ENCODE peak calls at places on chromosomes 4 and X, in eight cellular contexts. One of them, this sample, is unnamed. For H3K4me1, the result is how much of the 10 kb centered on the place peaks cover.

GRCh38 chr4:156873776-156874175 is 97.8 kb downstream of the PDGFC start:
- DNase-seq in upper lobe of left lung: no peak
- DNase-seq in K562: no peak
- DNase-seq in sigmoid colon: no peak
- DNase-seq in A549: no peak
- DNase-seq in stomach: no peak
- DNase-seq in transverse colon: no peak
- DNase-seq in GM12878: no peak
- DNase-seq in this sample: no peak

GRCh38 chr4:8322794-8323704 is 53.5 kb downstream of the HTRA3 start:
- DNase-seq in GM12878: no peak
- DNase-seq in K562: no peak
- DNase-seq in stomach: peak
- DNase-seq in transverse colon: no peak
- DNase-seq in upper lobe of left lung: no peak
- DNase-seq in sigmoid colon: peak
- DNase-seq in A549: no peak
- DNase-seq in this sample: peak

GRCh38 chrX:153874091-153874365 is 11.9 kb downstream of the L1CAM start:
- DNase-seq in upper lobe of left lung: no peak
- DNase-seq in stomach: no peak
- DNase-seq in A549: no peak
- DNase-seq in K562: no peak
- DNase-seq in sigmoid colon: no peak
- DNase-seq in GM12878: no peak
- DNase-seq in transverse colon: no peak
- DNase-seq in this sample: no peak

GRCh38 chrX:131513159-131513914 is 30.5 kb upstream of the OR13H1 start:
- DNase-seq in stomach: no peak
- DNase-seq in A549: no peak
- DNase-seq in K562: no peak
- DNase-seq in transverse colon: no peak
- DNase-seq in upper lobe of left lung: peak
- DNase-seq in sigmoid colon: no peak
- DNase-seq in GM12878: no peak
- DNase-seq in this sample: no peak

GRCh38 chrX:42694260-42694815 is 83.6 kb downstream of the PPP1R2C start:
- DNase-seq in sigmoid colon: no peak
- DNase-seq in K562: no peak
- DNase-seq in transverse colon: no peak
- DNase-seq in A549: no peak
- DNase-seq in stomach: no peak
- DNase-seq in GM12878: no peak
- DNase-seq in upper lobe of left lung: no peak
- DNase-seq in this sample: no peak

GRCh38 chr4:134202136-134202535 is 547 bp upstream of the PABPC4L start:
- DNase-seq in upper lobe of left lung: no peak
- DNase-seq in stomach: no peak
- DNase-seq in A549: no peak
- DNase-seq in sigmoid colon: no peak
- DNase-seq in K562: no peak
- DNase-seq in GM12878: no peak
- DNase-seq in transverse colon: no peak
- DNase-seq in this sample: no peak

GRCh38 chr4:25667931-25668557 is 12.4 kb downstream of the SLC34A2 start:
- DNase-seq in A549: no peak
- DNase-seq in upper lobe of left lung: no peak
- DNase-seq in sigmoid colon: no peak
- DNase-seq in K562: peak
- DNase-seq in transverse colon: peak
- DNase-seq in GM12878: no peak
- DNase-seq in stomach: no peak
- DNase-seq in this sample: no peak

GRCh38 chr4:6953751-6954380 is 44.2 kb downstream of the TBC1D14 start:
- DNase-seq in K562: peak
- DNase-seq in sigmoid colon: peak
- DNase-seq in GM12878: no peak
- DNase-seq in A549: no peak
- DNase-seq in transverse colon: peak
- DNase-seq in upper lobe of left lung: peak
- DNase-seq in stomach: peak
- DNase-seq in this sample: peak

GRCh38 chr4:86497131-86497530 is 97.0 kb upstream of the PTPN13 start:
- DNase-seq in GM12878: peak
- DNase-seq in stomach: no peak
- DNase-seq in transverse colon: no peak
- DNase-seq in upper lobe of left lung: no peak
- DNase-seq in K562: no peak
- DNase-seq in A549: no peak
- DNase-seq in sigmoid colon: no peak
- DNase-seq in this sample: no peak

GRCh38 chr4:19803406-19803805 is 448.3 kb upstream of the SLIT2 start:
- DNase-seq in K562: no peak
- DNase-seq in A549: no peak
- DNase-seq in sigmoid colon: no peak
- DNase-seq in GM12878: no peak
- DNase-seq in transverse colon: no peak
- DNase-seq in upper lobe of left lung: no peak
- DNase-seq in stomach: no peak
- DNase-seq in this sample: no peak

GRCh38 chr4:127145001-127145400 is 487.8 kb upstream of the INTU start:
- DNase-seq in sigmoid colon: no peak
- DNase-seq in transverse colon: no peak
- DNase-seq in GM12878: no peak
- DNase-seq in stomach: no peak
- DNase-seq in upper lobe of left lung: no peak
- DNase-seq in A549: no peak
- DNase-seq in K562: no peak
- DNase-seq in this sample: no peak

GRCh38 chrX:135396566-135396965 is 25.2 kb upstream of the SMIM10L2A start:
- DNase-seq in upper lobe of left lung: no peak
- DNase-seq in A549: no peak
- DNase-seq in transverse colon: no peak
- DNase-seq in stomach: no peak
- DNase-seq in sigmoid colon: no peak
- DNase-seq in GM12878: no peak
- DNase-seq in K562: no peak
- DNase-seq in this sample: no peak

GRCh38 chrX:43557792-43558191 is 98.3 kb upstream of the MAOA start:
- DNase-seq in GM12878: peak
- DNase-seq in sigmoid colon: peak
- DNase-seq in A549: peak
- DNase-seq in K562: peak
- DNase-seq in transverse colon: peak
- DNase-seq in upper lobe of left lung: no peak
- DNase-seq in stomach: peak
- DNase-seq in this sample: no peak

GRCh38 chr4:5751073-5751917 is 40.3 kb downstream of the EVC start:
- DNase-seq in GM12878: no peak
- DNase-seq in stomach: no peak
- DNase-seq in A549: no peak
- DNase-seq in sigmoid colon: peak
- DNase-seq in transverse colon: no peak
- DNase-seq in upper lobe of left lung: no peak
- DNase-seq in K562: no peak
- DNase-seq in this sample: no peak

GRCh38 chr4:1595789-1596325 is 88.3 kb downstream of the FAM53A start:
- DNase-seq in sigmoid colon: peak
- DNase-seq in K562: no peak
- DNase-seq in stomach: no peak
- DNase-seq in GM12878: no peak
- DNase-seq in A549: no peak
- DNase-seq in transverse colon: no peak
- DNase-seq in upper lobe of left lung: peak
- DNase-seq in this sample: peak

GRCh38 chr4:3268395-3269104 is 19.6 kb downstream of the MSANTD1 start:
- DNase-seq in A549: no peak
- DNase-seq in K562: no peak
- DNase-seq in stomach: peak
- DNase-seq in transverse colon: no peak
- DNase-seq in upper lobe of left lung: peak
- DNase-seq in GM12878: no peak
- DNase-seq in sigmoid colon: peak
- DNase-seq in this sample: no peak

GRCh38 chr4:98955229-98955628 is 26.3 kb upstream of the EIF4E start:
- DNase-seq in sigmoid colon: no peak
- DNase-seq in transverse colon: no peak
- DNase-seq in A549: no peak
- DNase-seq in upper lobe of left lung: no peak
- DNase-seq in K562: no peak
- DNase-seq in stomach: no peak
- DNase-seq in GM12878: no peak
- DNase-seq in this sample: no peak

GRCh38 chrX:136162827-136163427 is 15.6 kb downstream of the FHL1 start:
- DNase-seq in sigmoid colon: peak
- DNase-seq in transverse colon: peak
- DNase-seq in A549: peak
- DNase-seq in K562: peak
- DNase-seq in stomach: peak
- DNase-seq in upper lobe of left lung: no peak
- DNase-seq in GM12878: no peak
- DNase-seq in this sample: no peak

GRCh38 chr4:32290102-32290501 is 1569.9 kb downstream of the PCDH7 start:
- DNase-seq in stomach: no peak
- DNase-seq in GM12878: no peak
- DNase-seq in transverse colon: no peak
- DNase-seq in sigmoid colon: no peak
- DNase-seq in A549: no peak
- DNase-seq in K562: no peak
- DNase-seq in upper lobe of left lung: no peak
- DNase-seq in this sample: no peak

GRCh38 chr4:155478336-155478825 is 101.6 kb upstream of the MAP9 start:
- DNase-seq in A549: no peak
- DNase-seq in upper lobe of left lung: no peak
- DNase-seq in K562: no peak
- DNase-seq in transverse colon: no peak
- DNase-seq in stomach: no peak
- DNase-seq in sigmoid colon: no peak
- DNase-seq in GM12878: no peak
- DNase-seq in this sample: no peak

GRCh38 chr4:36414248-36414647 is 132.8 kb downstream of the DTHD1 start:
- DNase-seq in GM12878: no peak
- DNase-seq in stomach: no peak
- DNase-seq in A549: no peak
- DNase-seq in upper lobe of left lung: no peak
- DNase-seq in K562: no peak
- DNase-seq in transverse colon: no peak
- DNase-seq in sigmoid colon: no peak
- DNase-seq in this sample: no peak

GRCh38 chr4:176359590-176359989 is 39.8 kb downstream of the SPCS3 start:
- DNase-seq in transverse colon: no peak
- DNase-seq in sigmoid colon: no peak
- DNase-seq in K562: no peak
- DNase-seq in stomach: no peak
- DNase-seq in upper lobe of left lung: no peak
- DNase-seq in GM12878: no peak
- DNase-seq in A549: no peak
- DNase-seq in this sample: no peak

GRCh38 chrX:101348452-101349222 is at the start of gene TIMM8A:
- DNase-seq in transverse colon: peak
- DNase-seq in sigmoid colon: peak
- DNase-seq in stomach: peak
- DNase-seq in GM12878: peak
- DNase-seq in K562: peak
- DNase-seq in upper lobe of left lung: peak
- DNase-seq in A549: peak
- DNase-seq in this sample: peak

GRCh38 chr4:89598602-89599001 is 238.4 kb downstream of the SNCA start:
- DNase-seq in A549: peak
- DNase-seq in K562: no peak
- DNase-seq in sigmoid colon: no peak
- DNase-seq in stomach: no peak
- DNase-seq in upper lobe of left lung: no peak
- DNase-seq in transverse colon: no peak
- DNase-seq in GM12878: no peak
- DNase-seq in this sample: no peak

GRCh38 chr4:121484633-121485032 is 103.8 kb upstream of the QRFPR start:
- DNase-seq in A549: peak
- DNase-seq in stomach: peak
- DNase-seq in sigmoid colon: no peak
- DNase-seq in GM12878: no peak
- DNase-seq in transverse colon: no peak
- DNase-seq in upper lobe of left lung: no peak
- DNase-seq in K562: peak
- DNase-seq in this sample: no peak

DNA sequence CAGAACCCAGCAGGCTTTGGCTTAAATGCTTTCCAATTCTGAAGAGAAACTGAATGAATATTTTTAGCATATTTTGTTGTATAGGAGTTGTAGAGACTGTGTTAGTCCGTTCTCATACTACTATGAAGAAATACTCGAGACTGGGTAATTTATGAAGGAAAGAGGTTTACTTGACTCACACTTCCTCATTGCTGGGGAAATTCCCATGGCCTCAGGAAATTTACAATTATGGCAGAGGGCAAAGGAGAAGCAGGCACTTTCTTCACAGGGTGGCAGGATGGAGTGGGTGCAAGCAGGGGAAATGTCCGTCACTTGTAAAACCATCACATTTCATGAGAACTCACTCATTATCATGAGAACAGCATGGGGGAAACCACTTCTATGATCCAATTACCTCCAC is 291.7 kb downstream of the PACRGL start:
- DNase-seq in K562: no peak
- DNase-seq in GM12878: no peak
- DNase-seq in sigmoid colon: no peak
- DNase-seq in upper lobe of left lung: no peak
- DNase-seq in transverse colon: peak
- DNase-seq in A549: no peak
- DNase-seq in stomach: no peak
- DNase-seq in this sample: no peak
- TF ChIP-seq EP300 in K562: no peak
- TF ChIP-seq EP300 in GM12878: no peak
- TF ChIP-seq EP300 in sigmoid colon: no peak
- TF ChIP-seq EP300 in upper lobe of left lung: no peak
- TF ChIP-seq EP300 in transverse colon: no peak
- TF ChIP-seq EP300 in A549: no peak
- TF ChIP-seq EP300 in stomach: no peak
- TF ChIP-seq EP300 in this sample: no peak

GRCh38 chrX:10160221-10160620 is 3.4 kb downstream of the CLCN4 start:
- DNase-seq in sigmoid colon: no peak
- DNase-seq in K562: no peak
- DNase-seq in stomach: no peak
- DNase-seq in upper lobe of left lung: no peak
- DNase-seq in GM12878: no peak
- DNase-seq in transverse colon: no peak
- DNase-seq in A549: no peak
- DNase-seq in this sample: no peak
- H3K4me3 ChIP-seq in sigmoid colon: no peak
- H3K4me3 ChIP-seq in K562: no peak
- H3K4me3 ChIP-seq in stomach: no peak
- H3K4me3 ChIP-seq in upper lobe of left lung: no peak
- H3K4me3 ChIP-seq in GM12878: no peak
- H3K4me3 ChIP-seq in transverse colon: no peak
- H3K4me3 ChIP-seq in A549: no peak
- H3K4me3 ChIP-seq in this sample: no peak

GRCh38 chr4:169188204-169188603 is 82.6 kb downstream of the SH3RF1 start:
- DNase-seq in transverse colon: no peak
- DNase-seq in upper lobe of left lung: no peak
- DNase-seq in stomach: no peak
- DNase-seq in GM12878: no peak
- DNase-seq in A549: no peak
- DNase-seq in K562: no peak
- DNase-seq in sigmoid colon: no peak
- DNase-seq in this sample: no peak
- H3K4me1 ChIP-seq in transverse colon: under half
- H3K4me1 ChIP-seq in upper lobe of left lung: under half
- H3K4me1 ChIP-seq in stomach: under half
- H3K4me1 ChIP-seq in GM12878: under half
- H3K4me1 ChIP-seq in A549: under half
- H3K4me1 ChIP-seq in K562: under half
- H3K4me1 ChIP-seq in sigmoid colon: under half
- H3K4me1 ChIP-seq in this sample: under half

GRCh38 chr4:185082549-185082948 is 60.5 kb upstream of the SLC25A4 start:
- DNase-seq in sigmoid colon: no peak
- DNase-seq in A549: no peak
- DNase-seq in transverse colon: no peak
- DNase-seq in stomach: no peak
- DNase-seq in K562: no peak
- DNase-seq in GM12878: no peak
- DNase-seq in upper lobe of left lung: no peak
- DNase-seq in this sample: no peak
- TF ChIP-seq EP300 in sigmoid colon: no peak
- TF ChIP-seq EP300 in A549: no peak
- TF ChIP-seq EP300 in transverse colon: no peak
- TF ChIP-seq EP300 in stomach: no peak
- TF ChIP-seq EP300 in K562: no peak
- TF ChIP-seq EP300 in GM12878: no peak
- TF ChIP-seq EP300 in upper lobe of left lung: no peak
- TF ChIP-seq EP300 in this sample: no peak

This sample was measured in suprapubic skin.